ENCODE peak calls at places on chromosomes 12 and 14, in ten cellular contexts. One of them, this sample, is unnamed.

GRCh38 chr14:85532981-85533820 is 3.3 kb downstream of the FLRT2 start:
- DNase-seq in activated gamma-delta T cell treated with anti-CD3 and anti-CD28 coated beads, Interleukin-2, amount 50 U/mL, for 16 hours: no peak
- DNase-seq in iris pigment epithelial cell: peak
- DNase-seq in globus pallidus: peak
- DNase-seq in memory B cell: no peak
- DNase-seq in lower leg skin: peak
- DNase-seq in Kasumi-1: no peak
- DNase-seq in fibroblast of mammary gland: peak
- DNase-seq in activated T-helper 1 cell treated with anti-CD3 and anti-CD28 coated beads, Interleukin-12 subunit alpha, Interleukin-12 subunit beta, Interleukin-2, Interleukin-4 antibody, amounts not matched to agents 30 ng/mL and 10 ng/mL and 1 ng/mL, durations not matched to agents 14 hours and 24 hours and 36 hours: no peak
- DNase-seq in AG09309: no peak
- DNase-seq in this sample: no peak

GRCh38 chr12:50564240-50564947 is 59.6 kb downstream of the DIP2B start:
- DNase-seq in activated T-helper 1 cell treated with anti-CD3 and anti-CD28 coated beads, Interleukin-12 subunit alpha, Interleukin-12 subunit beta, Interleukin-2, Interleukin-4 antibody, amounts not matched to agents 30 ng/mL and 10 ng/mL and 1 ng/mL, durations not matched to agents 14 hours and 24 hours and 36 hours: no peak
- DNase-seq in globus pallidus: no peak
- DNase-seq in lower leg skin: no peak
- DNase-seq in fibroblast of mammary gland: peak
- DNase-seq in iris pigment epithelial cell: no peak
- DNase-seq in AG09309: no peak
- DNase-seq in memory B cell: no peak
- DNase-seq in Kasumi-1: no peak
- DNase-seq in activated gamma-delta T cell treated with anti-CD3 and anti-CD28 coated beads, Interleukin-2, amount 50 U/mL, for 16 hours: no peak
- DNase-seq in this sample: no peak

GRCh38 chr12:16568873-16569272 is 37.1 kb downstream of the LMO3 start:
- DNase-seq in fibroblast of mammary gland: no peak
- DNase-seq in lower leg skin: no peak
- DNase-seq in memory B cell: no peak
- DNase-seq in Kasumi-1: no peak
- DNase-seq in AG09309: no peak
- DNase-seq in globus pallidus: no peak
- DNase-seq in iris pigment epithelial cell: no peak
- DNase-seq in activated T-helper 1 cell treated with anti-CD3 and anti-CD28 coated beads, Interleukin-12 subunit alpha, Interleukin-12 subunit beta, Interleukin-2, Interleukin-4 antibody, amounts not matched to agents 30 ng/mL and 10 ng/mL and 1 ng/mL, durations not matched to agents 14 hours and 24 hours and 36 hours: no peak
- DNase-seq in activated gamma-delta T cell treated with anti-CD3 and anti-CD28 coated beads, Interleukin-2, amount 50 U/mL, for 16 hours: no peak
- DNase-seq in this sample: no peak

GRCh38 chr12:53098354-53098981 is 1.0 kb downstream of the IGFBP6 start:
- DNase-seq in iris pigment epithelial cell: peak
- DNase-seq in memory B cell: no peak
- DNase-seq in fibroblast of mammary gland: peak
- DNase-seq in Kasumi-1: no peak
- DNase-seq in globus pallidus: no peak
- DNase-seq in activated gamma-delta T cell treated with anti-CD3 and anti-CD28 coated beads, Interleukin-2, amount 50 U/mL, for 16 hours: peak
- DNase-seq in lower leg skin: peak
- DNase-seq in AG09309: no peak
- DNase-seq in activated T-helper 1 cell treated with anti-CD3 and anti-CD28 coated beads, Interleukin-12 subunit alpha, Interleukin-12 subunit beta, Interleukin-2, Interleukin-4 antibody, amounts not matched to agents 30 ng/mL and 10 ng/mL and 1 ng/mL, durations not matched to agents 14 hours and 24 hours and 36 hours: no peak
- DNase-seq in this sample: peak

GRCh38 chr12:1115471-1116242 is 124.6 kb downstream of the ERC1 start:
- DNase-seq in activated gamma-delta T cell treated with anti-CD3 and anti-CD28 coated beads, Interleukin-2, amount 50 U/mL, for 16 hours: no peak
- DNase-seq in AG09309: peak
- DNase-seq in Kasumi-1: no peak
- DNase-seq in fibroblast of mammary gland: peak
- DNase-seq in activated T-helper 1 cell treated with anti-CD3 and anti-CD28 coated beads, Interleukin-12 subunit alpha, Interleukin-12 subunit beta, Interleukin-2, Interleukin-4 antibody, amounts not matched to agents 30 ng/mL and 10 ng/mL and 1 ng/mL, durations not matched to agents 14 hours and 24 hours and 36 hours: no peak
- DNase-seq in globus pallidus: no peak
- DNase-seq in iris pigment epithelial cell: peak
- DNase-seq in lower leg skin: no peak
- DNase-seq in memory B cell: no peak
- DNase-seq in this sample: no peak

GRCh38 chr12:118404876-118405521 is 28.6 kb downstream of the SUDS3 start:
- DNase-seq in activated T-helper 1 cell treated with anti-CD3 and anti-CD28 coated beads, Interleukin-12 subunit alpha, Interleukin-12 subunit beta, Interleukin-2, Interleukin-4 antibody, amounts not matched to agents 30 ng/mL and 10 ng/mL and 1 ng/mL, durations not matched to agents 14 hours and 24 hours and 36 hours: peak
- DNase-seq in lower leg skin: no peak
- DNase-seq in Kasumi-1: peak
- DNase-seq in fibroblast of mammary gland: peak
- DNase-seq in iris pigment epithelial cell: peak
- DNase-seq in memory B cell: peak
- DNase-seq in activated gamma-delta T cell treated with anti-CD3 and anti-CD28 coated beads, Interleukin-2, amount 50 U/mL, for 16 hours: peak
- DNase-seq in AG09309: peak
- DNase-seq in globus pallidus: peak
- DNase-seq in this sample: peak

GRCh38 chr12:31558521-31558920 is 32.4 kb downstream of the DENND5B start:
- DNase-seq in AG09309: no peak
- DNase-seq in iris pigment epithelial cell: peak
- DNase-seq in lower leg skin: no peak
- DNase-seq in fibroblast of mammary gland: peak
- DNase-seq in activated T-helper 1 cell treated with anti-CD3 and anti-CD28 coated beads, Interleukin-12 subunit alpha, Interleukin-12 subunit beta, Interleukin-2, Interleukin-4 antibody, amounts not matched to agents 30 ng/mL and 10 ng/mL and 1 ng/mL, durations not matched to agents 14 hours and 24 hours and 36 hours: no peak
- DNase-seq in activated gamma-delta T cell treated with anti-CD3 and anti-CD28 coated beads, Interleukin-2, amount 50 U/mL, for 16 hours: no peak
- DNase-seq in globus pallidus: no peak
- DNase-seq in memory B cell: no peak
- DNase-seq in Kasumi-1: no peak
- DNase-seq in this sample: no peak

GRCh38 chr12:57086951-57087688 is 1.8 kb upstream of the NAB2 start:
- DNase-seq in AG09309: peak
- DNase-seq in iris pigment epithelial cell: peak
- DNase-seq in globus pallidus: peak
- DNase-seq in fibroblast of mammary gland: peak
- DNase-seq in Kasumi-1: peak
- DNase-seq in activated T-helper 1 cell treated with anti-CD3 and anti-CD28 coated beads, Interleukin-12 subunit alpha, Interleukin-12 subunit beta, Interleukin-2, Interleukin-4 antibody, amounts not matched to agents 30 ng/mL and 10 ng/mL and 1 ng/mL, durations not matched to agents 14 hours and 24 hours and 36 hours: peak
- DNase-seq in lower leg skin: peak
- DNase-seq in activated gamma-delta T cell treated with anti-CD3 and anti-CD28 coated beads, Interleukin-2, amount 50 U/mL, for 16 hours: peak
- DNase-seq in memory B cell: peak
- DNase-seq in this sample: peak

GRCh38 chr12:948238-948637 is 1.3 kb downstream of the RAD52 start:
- DNase-seq in activated gamma-delta T cell treated with anti-CD3 and anti-CD28 coated beads, Interleukin-2, amount 50 U/mL, for 16 hours: no peak
- DNase-seq in globus pallidus: no peak
- DNase-seq in AG09309: no peak
- DNase-seq in activated T-helper 1 cell treated with anti-CD3 and anti-CD28 coated beads, Interleukin-12 subunit alpha, Interleukin-12 subunit beta, Interleukin-2, Interleukin-4 antibody, amounts not matched to agents 30 ng/mL and 10 ng/mL and 1 ng/mL, durations not matched to agents 14 hours and 24 hours and 36 hours: no peak
- DNase-seq in fibroblast of mammary gland: no peak
- DNase-seq in memory B cell: no peak
- DNase-seq in iris pigment epithelial cell: no peak
- DNase-seq in lower leg skin: no peak
- DNase-seq in Kasumi-1: no peak
- DNase-seq in this sample: no peak

GRCh38 chr12:130818381-130819247 is 20.4 kb downstream of the STX2 start:
- DNase-seq in memory B cell: peak
- DNase-seq in globus pallidus: no peak
- DNase-seq in lower leg skin: peak
- DNase-seq in Kasumi-1: peak
- DNase-seq in iris pigment epithelial cell: peak
- DNase-seq in activated T-helper 1 cell treated with anti-CD3 and anti-CD28 coated beads, Interleukin-12 subunit alpha, Interleukin-12 subunit beta, Interleukin-2, Interleukin-4 antibody, amounts not matched to agents 30 ng/mL and 10 ng/mL and 1 ng/mL, durations not matched to agents 14 hours and 24 hours and 36 hours: peak
- DNase-seq in activated gamma-delta T cell treated with anti-CD3 and anti-CD28 coated beads, Interleukin-2, amount 50 U/mL, for 16 hours: peak
- DNase-seq in fibroblast of mammary gland: peak
- DNase-seq in AG09309: no peak
- DNase-seq in this sample: peak

GRCh38 chr14:96754845-96755184 is 42.4 kb upstream of the VRK1 start:
- DNase-seq in iris pigment epithelial cell: no peak
- DNase-seq in lower leg skin: peak
- DNase-seq in memory B cell: no peak
- DNase-seq in Kasumi-1: no peak
- DNase-seq in globus pallidus: peak
- DNase-seq in activated gamma-delta T cell treated with anti-CD3 and anti-CD28 coated beads, Interleukin-2, amount 50 U/mL, for 16 hours: no peak
- DNase-seq in fibroblast of mammary gland: peak
- DNase-seq in activated T-helper 1 cell treated with anti-CD3 and anti-CD28 coated beads, Interleukin-12 subunit alpha, Interleukin-12 subunit beta, Interleukin-2, Interleukin-4 antibody, amounts not matched to agents 30 ng/mL and 10 ng/mL and 1 ng/mL, durations not matched to agents 14 hours and 24 hours and 36 hours: no peak
- DNase-seq in AG09309: no peak
- DNase-seq in this sample: no peak

GRCh38 chr14:47207636-47208035 is 467.8 kb downstream of the MDGA2 start:
- DNase-seq in Kasumi-1: peak
- DNase-seq in memory B cell: no peak
- DNase-seq in globus pallidus: peak
- DNase-seq in activated gamma-delta T cell treated with anti-CD3 and anti-CD28 coated beads, Interleukin-2, amount 50 U/mL, for 16 hours: no peak
- DNase-seq in lower leg skin: no peak
- DNase-seq in iris pigment epithelial cell: peak
- DNase-seq in AG09309: no peak
- DNase-seq in fibroblast of mammary gland: peak
- DNase-seq in activated T-helper 1 cell treated with anti-CD3 and anti-CD28 coated beads, Interleukin-12 subunit alpha, Interleukin-12 subunit beta, Interleukin-2, Interleukin-4 antibody, amounts not matched to agents 30 ng/mL and 10 ng/mL and 1 ng/mL, durations not matched to agents 14 hours and 24 hours and 36 hours: no peak
- DNase-seq in this sample: no peak

GRCh38 chr14:80946797-80947196 is 5.3 kb upstream of the CEP128 start:
- DNase-seq in lower leg skin: no peak
- DNase-seq in AG09309: no peak
- DNase-seq in Kasumi-1: no peak
- DNase-seq in memory B cell: no peak
- DNase-seq in iris pigment epithelial cell: no peak
- DNase-seq in activated gamma-delta T cell treated with anti-CD3 and anti-CD28 coated beads, Interleukin-2, amount 50 U/mL, for 16 hours: no peak
- DNase-seq in activated T-helper 1 cell treated with anti-CD3 and anti-CD28 coated beads, Interleukin-12 subunit alpha, Interleukin-12 subunit beta, Interleukin-2, Interleukin-4 antibody, amounts not matched to agents 30 ng/mL and 10 ng/mL and 1 ng/mL, durations not matched to agents 14 hours and 24 hours and 36 hours: no peak
- DNase-seq in globus pallidus: no peak
- DNase-seq in fibroblast of mammary gland: no peak
- DNase-seq in this sample: no peak

GRCh38 chr14:93234798-93235197 is 27.7 kb downstream of the UBR7 start:
- DNase-seq in lower leg skin: no peak
- DNase-seq in Kasumi-1: no peak
- DNase-seq in AG09309: peak
- DNase-seq in globus pallidus: no peak
- DNase-seq in fibroblast of mammary gland: peak
- DNase-seq in memory B cell: no peak
- DNase-seq in activated T-helper 1 cell treated with anti-CD3 and anti-CD28 coated beads, Interleukin-12 subunit alpha, Interleukin-12 subunit beta, Interleukin-2, Interleukin-4 antibody, amounts not matched to agents 30 ng/mL and 10 ng/mL and 1 ng/mL, durations not matched to agents 14 hours and 24 hours and 36 hours: no peak
- DNase-seq in iris pigment epithelial cell: peak
- DNase-seq in activated gamma-delta T cell treated with anti-CD3 and anti-CD28 coated beads, Interleukin-2, amount 50 U/mL, for 16 hours: no peak
- DNase-seq in this sample: no peak

GRCh38 chr14:50910495-50911420 is 33.5 kb downstream of the PYGL start:
- DNase-seq in AG09309: no peak
- DNase-seq in globus pallidus: no peak
- DNase-seq in memory B cell: no peak
- DNase-seq in fibroblast of mammary gland: no peak
- DNase-seq in Kasumi-1: no peak
- DNase-seq in iris pigment epithelial cell: no peak
- DNase-seq in activated gamma-delta T cell treated with anti-CD3 and anti-CD28 coated beads, Interleukin-2, amount 50 U/mL, for 16 hours: no peak
- DNase-seq in lower leg skin: no peak
- DNase-seq in activated T-helper 1 cell treated with anti-CD3 and anti-CD28 coated beads, Interleukin-12 subunit alpha, Interleukin-12 subunit beta, Interleukin-2, Interleukin-4 antibody, amounts not matched to agents 30 ng/mL and 10 ng/mL and 1 ng/mL, durations not matched to agents 14 hours and 24 hours and 36 hours: no peak
- DNase-seq in this sample: no peak

GRCh38 chr14:102848830-102849521 is 71.7 kb downstream of the TRAF3 start:
- DNase-seq in Kasumi-1: no peak
- DNase-seq in activated T-helper 1 cell treated with anti-CD3 and anti-CD28 coated beads, Interleukin-12 subunit alpha, Interleukin-12 subunit beta, Interleukin-2, Interleukin-4 antibody, amounts not matched to agents 30 ng/mL and 10 ng/mL and 1 ng/mL, durations not matched to agents 14 hours and 24 hours and 36 hours: no peak
- DNase-seq in iris pigment epithelial cell: peak
- DNase-seq in fibroblast of mammary gland: peak
- DNase-seq in memory B cell: no peak
- DNase-seq in AG09309: no peak
- DNase-seq in activated gamma-delta T cell treated with anti-CD3 and anti-CD28 coated beads, Interleukin-2, amount 50 U/mL, for 16 hours: no peak
- DNase-seq in lower leg skin: no peak
- DNase-seq in globus pallidus: no peak
- DNase-seq in this sample: no peak

GRCh38 chr12:15590180-15590826 is 198.9 kb downstream of the EPS8 start:
- DNase-seq in activated gamma-delta T cell treated with anti-CD3 and anti-CD28 coated beads, Interleukin-2, amount 50 U/mL, for 16 hours: peak
- DNase-seq in lower leg skin: no peak
- DNase-seq in iris pigment epithelial cell: peak
- DNase-seq in memory B cell: peak
- DNase-seq in Kasumi-1: peak
- DNase-seq in activated T-helper 1 cell treated with anti-CD3 and anti-CD28 coated beads, Interleukin-12 subunit alpha, Interleukin-12 subunit beta, Interleukin-2, Interleukin-4 antibody, amounts not matched to agents 30 ng/mL and 10 ng/mL and 1 ng/mL, durations not matched to agents 14 hours and 24 hours and 36 hours: peak
- DNase-seq in fibroblast of mammary gland: peak
- DNase-seq in globus pallidus: peak
- DNase-seq in AG09309: peak
- DNase-seq in this sample: peak

GRCh38 chr14:55707365-55707804 is 127.4 kb downstream of the KTN1 start:
- DNase-seq in activated gamma-delta T cell treated with anti-CD3 and anti-CD28 coated beads, Interleukin-2, amount 50 U/mL, for 16 hours: no peak
- DNase-seq in iris pigment epithelial cell: peak
- DNase-seq in Kasumi-1: peak
- DNase-seq in lower leg skin: no peak
- DNase-seq in memory B cell: no peak
- DNase-seq in fibroblast of mammary gland: peak
- DNase-seq in globus pallidus: peak
- DNase-seq in activated T-helper 1 cell treated with anti-CD3 and anti-CD28 coated beads, Interleukin-12 subunit alpha, Interleukin-12 subunit beta, Interleukin-2, Interleukin-4 antibody, amounts not matched to agents 30 ng/mL and 10 ng/mL and 1 ng/mL, durations not matched to agents 14 hours and 24 hours and 36 hours: no peak
- DNase-seq in AG09309: peak
- DNase-seq in this sample: no peak

GRCh38 chr12:6821271-6821673 is 349 bp upstream of the GPR162 start:
- DNase-seq in iris pigment epithelial cell: peak
- DNase-seq in memory B cell: no peak
- DNase-seq in activated gamma-delta T cell treated with anti-CD3 and anti-CD28 coated beads, Interleukin-2, amount 50 U/mL, for 16 hours: no peak
- DNase-seq in globus pallidus: peak
- DNase-seq in activated T-helper 1 cell treated with anti-CD3 and anti-CD28 coated beads, Interleukin-12 subunit alpha, Interleukin-12 subunit beta, Interleukin-2, Interleukin-4 antibody, amounts not matched to agents 30 ng/mL and 10 ng/mL and 1 ng/mL, durations not matched to agents 14 hours and 24 hours and 36 hours: no peak
- DNase-seq in lower leg skin: peak
- DNase-seq in AG09309: no peak
- DNase-seq in fibroblast of mammary gland: peak
- DNase-seq in Kasumi-1: peak
- DNase-seq in this sample: no peak

GRCh38 chr12:107131832-107132616 is 38.7 kb upstream of the CRY1 start:
- DNase-seq in memory B cell: peak
- DNase-seq in lower leg skin: no peak
- DNase-seq in Kasumi-1: peak
- DNase-seq in fibroblast of mammary gland: peak
- DNase-seq in iris pigment epithelial cell: peak
- DNase-seq in globus pallidus: peak
- DNase-seq in AG09309: no peak
- DNase-seq in activated T-helper 1 cell treated with anti-CD3 and anti-CD28 coated beads, Interleukin-12 subunit alpha, Interleukin-12 subunit beta, Interleukin-2, Interleukin-4 antibody, amounts not matched to agents 30 ng/mL and 10 ng/mL and 1 ng/mL, durations not matched to agents 14 hours and 24 hours and 36 hours: peak
- DNase-seq in activated gamma-delta T cell treated with anti-CD3 and anti-CD28 coated beads, Interleukin-2, amount 50 U/mL, for 16 hours: no peak
- DNase-seq in this sample: no peak

GRCh38 chr14:32258574-32258973 is 55.5 kb upstream of the RNU6-8 start:
- DNase-seq in activated gamma-delta T cell treated with anti-CD3 and anti-CD28 coated beads, Interleukin-2, amount 50 U/mL, for 16 hours: no peak
- DNase-seq in globus pallidus: no peak
- DNase-seq in activated T-helper 1 cell treated with anti-CD3 and anti-CD28 coated beads, Interleukin-12 subunit alpha, Interleukin-12 subunit beta, Interleukin-2, Interleukin-4 antibody, amounts not matched to agents 30 ng/mL and 10 ng/mL and 1 ng/mL, durations not matched to agents 14 hours and 24 hours and 36 hours: no peak
- DNase-seq in iris pigment epithelial cell: peak
- DNase-seq in AG09309: no peak
- DNase-seq in memory B cell: no peak
- DNase-seq in Kasumi-1: no peak
- DNase-seq in lower leg skin: no peak
- DNase-seq in fibroblast of mammary gland: peak
- DNase-seq in this sample: no peak

GRCh38 chr12:66596189-66596588 is 82.7 kb downstream of the GRIP1 start:
- DNase-seq in globus pallidus: no peak
- DNase-seq in memory B cell: no peak
- DNase-seq in Kasumi-1: no peak
- DNase-seq in activated T-helper 1 cell treated with anti-CD3 and anti-CD28 coated beads, Interleukin-12 subunit alpha, Interleukin-12 subunit beta, Interleukin-2, Interleukin-4 antibody, amounts not matched to agents 30 ng/mL and 10 ng/mL and 1 ng/mL, durations not matched to agents 14 hours and 24 hours and 36 hours: no peak
- DNase-seq in fibroblast of mammary gland: peak
- DNase-seq in lower leg skin: no peak
- DNase-seq in activated gamma-delta T cell treated with anti-CD3 and anti-CD28 coated beads, Interleukin-2, amount 50 U/mL, for 16 hours: no peak
- DNase-seq in AG09309: no peak
- DNase-seq in iris pigment epithelial cell: peak
- DNase-seq in this sample: no peak

GRCh38 chr12:119682635-119683340 is 14.9 kb downstream of the PRKAB1 start:
- DNase-seq in lower leg skin: no peak
- DNase-seq in fibroblast of mammary gland: no peak
- DNase-seq in activated gamma-delta T cell treated with anti-CD3 and anti-CD28 coated beads, Interleukin-2, amount 50 U/mL, for 16 hours: no peak
- DNase-seq in memory B cell: no peak
- DNase-seq in AG09309: no peak
- DNase-seq in iris pigment epithelial cell: no peak
- DNase-seq in activated T-helper 1 cell treated with anti-CD3 and anti-CD28 coated beads, Interleukin-12 subunit alpha, Interleukin-12 subunit beta, Interleukin-2, Interleukin-4 antibody, amounts not matched to agents 30 ng/mL and 10 ng/mL and 1 ng/mL, durations not matched to agents 14 hours and 24 hours and 36 hours: no peak
- DNase-seq in globus pallidus: no peak
- DNase-seq in Kasumi-1: peak
- DNase-seq in this sample: no peak

GRCh38 chr12:130249376-130249775 is 87.1 kb downstream of the FZD10 start:
- DNase-seq in fibroblast of mammary gland: no peak
- DNase-seq in activated gamma-delta T cell treated with anti-CD3 and anti-CD28 coated beads, Interleukin-2, amount 50 U/mL, for 16 hours: no peak
- DNase-seq in memory B cell: no peak
- DNase-seq in activated T-helper 1 cell treated with anti-CD3 and anti-CD28 coated beads, Interleukin-12 subunit alpha, Interleukin-12 subunit beta, Interleukin-2, Interleukin-4 antibody, amounts not matched to agents 30 ng/mL and 10 ng/mL and 1 ng/mL, durations not matched to agents 14 hours and 24 hours and 36 hours: no peak
- DNase-seq in iris pigment epithelial cell: no peak
- DNase-seq in AG09309: no peak
- DNase-seq in Kasumi-1: no peak
- DNase-seq in globus pallidus: no peak
- DNase-seq in lower leg skin: no peak
- DNase-seq in this sample: no peak

GRCh38 chr12:52080403-52081201 is 1.1 kb downstream of the SMIM41 start:
- DNase-seq in AG09309: no peak
- DNase-seq in activated T-helper 1 cell treated with anti-CD3 and anti-CD28 coated beads, Interleukin-12 subunit alpha, Interleukin-12 subunit beta, Interleukin-2, Interleukin-4 antibody, amounts not matched to agents 30 ng/mL and 10 ng/mL and 1 ng/mL, durations not matched to agents 14 hours and 24 hours and 36 hours: no peak
- DNase-seq in activated gamma-delta T cell treated with anti-CD3 and anti-CD28 coated beads, Interleukin-2, amount 50 U/mL, for 16 hours: no peak
- DNase-seq in iris pigment epithelial cell: no peak
- DNase-seq in globus pallidus: no peak
- DNase-seq in memory B cell: no peak
- DNase-seq in fibroblast of mammary gland: no peak
- DNase-seq in Kasumi-1: no peak
- DNase-seq in lower leg skin: no peak
- DNase-seq in this sample: no peak

GRCh38 chr14:22979748-22980392 is 2.5 kb downstream of the AJUBA start:
- DNase-seq in globus pallidus: no peak
- DNase-seq in activated gamma-delta T cell treated with anti-CD3 and anti-CD28 coated beads, Interleukin-2, amount 50 U/mL, for 16 hours: no peak
- DNase-seq in AG09309: no peak
- DNase-seq in Kasumi-1: no peak
- DNase-seq in memory B cell: no peak
- DNase-seq in lower leg skin: no peak
- DNase-seq in activated T-helper 1 cell treated with anti-CD3 and anti-CD28 coated beads, Interleukin-12 subunit alpha, Interleukin-12 subunit beta, Interleukin-2, Interleukin-4 antibody, amounts not matched to agents 30 ng/mL and 10 ng/mL and 1 ng/mL, durations not matched to agents 14 hours and 24 hours and 36 hours: no peak
- DNase-seq in fibroblast of mammary gland: no peak
- DNase-seq in iris pigment epithelial cell: no peak
- DNase-seq in this sample: no peak

GRCh38 chr12:31853520-31853919 is 105.7 kb upstream of the RESF1 start:
- DNase-seq in iris pigment epithelial cell: peak
- DNase-seq in memory B cell: no peak
- DNase-seq in AG09309: no peak
- DNase-seq in fibroblast of mammary gland: no peak
- DNase-seq in activated gamma-delta T cell treated with anti-CD3 and anti-CD28 coated beads, Interleukin-2, amount 50 U/mL, for 16 hours: no peak
- DNase-seq in globus pallidus: no peak
- DNase-seq in lower leg skin: no peak
- DNase-seq in Kasumi-1: no peak
- DNase-seq in activated T-helper 1 cell treated with anti-CD3 and anti-CD28 coated beads, Interleukin-12 subunit alpha, Interleukin-12 subunit beta, Interleukin-2, Interleukin-4 antibody, amounts not matched to agents 30 ng/mL and 10 ng/mL and 1 ng/mL, durations not matched to agents 14 hours and 24 hours and 36 hours: no peak
- DNase-seq in this sample: no peak

GRCh38 chr12:80272516-80272915 is 171.5 kb upstream of the PTPRQ start:
- DNase-seq in activated gamma-delta T cell treated with anti-CD3 and anti-CD28 coated beads, Interleukin-2, amount 50 U/mL, for 16 hours: no peak
- DNase-seq in lower leg skin: no peak
- DNase-seq in memory B cell: no peak
- DNase-seq in activated T-helper 1 cell treated with anti-CD3 and anti-CD28 coated beads, Interleukin-12 subunit alpha, Interleukin-12 subunit beta, Interleukin-2, Interleukin-4 antibody, amounts not matched to agents 30 ng/mL and 10 ng/mL and 1 ng/mL, durations not matched to agents 14 hours and 24 hours and 36 hours: no peak
- DNase-seq in globus pallidus: no peak
- DNase-seq in fibroblast of mammary gland: no peak
- DNase-seq in iris pigment epithelial cell: no peak
- DNase-seq in Kasumi-1: no peak
- DNase-seq in AG09309: no peak
- DNase-seq in this sample: no peak